ENCODE peak calls at places on chromosome 21, in nine cellular contexts. One of them, this sample, is unnamed.

GRCh38 chr21:20016431-20017005 is 981.7 kb upstream of the NCAM2 start:
- DNase-seq in heart right ventricle: no peak
- DNase-seq in mesothelial cell of epicardium: no peak
- DNase-seq in choroid plexus epithelial cell: no peak
- DNase-seq in GM12865: no peak
- DNase-seq in iris pigment epithelial cell: no peak
- DNase-seq in NCI-H2171: no peak
- DNase-seq in neural progenitor cell: peak; percentile 11
- DNase-seq in dorsolateral prefrontal cortex: no peak
- DNase-seq in this sample: no peak

GRCh38 chr21:35257413-35257812 is 208.3 kb upstream of the RUNX1 start:
- DNase-seq in heart right ventricle: peak; percentile 53
- DNase-seq in mesothelial cell of epicardium: no peak
- DNase-seq in choroid plexus epithelial cell: peak; percentile 98
- DNase-seq in GM12865: no peak
- DNase-seq in iris pigment epithelial cell: peak; percentile 99
- DNase-seq in NCI-H2171: no peak
- DNase-seq in neural progenitor cell: no peak
- DNase-seq in dorsolateral prefrontal cortex: peak; percentile 60
- DNase-seq in this sample: peak; percentile 89

GRCh38 chr21:28473530-28474225 is 519.0 kb downstream of the LTN1 start:
- DNase-seq in heart right ventricle: no peak
- DNase-seq in mesothelial cell of epicardium: no peak
- DNase-seq in choroid plexus epithelial cell: peak; percentile 77
- DNase-seq in GM12865: peak; percentile 54
- DNase-seq in iris pigment epithelial cell: peak; percentile 74
- DNase-seq in NCI-H2171: no peak
- DNase-seq in neural progenitor cell: no peak
- DNase-seq in dorsolateral prefrontal cortex: no peak
- DNase-seq in this sample: no peak

GRCh38 chr21:28148400-28149064 is 844.1 kb downstream of the LTN1 start:
- DNase-seq in heart right ventricle: peak; percentile 50
- DNase-seq in mesothelial cell of epicardium: no peak
- DNase-seq in choroid plexus epithelial cell: peak; percentile 45
- DNase-seq in GM12865: no peak
- DNase-seq in iris pigment epithelial cell: peak; percentile 34
- DNase-seq in NCI-H2171: no peak
- DNase-seq in neural progenitor cell: no peak
- DNase-seq in dorsolateral prefrontal cortex: peak; percentile 26
- DNase-seq in this sample: no peak

GRCh38 chr21:44975720-44976555 is 36.1 kb downstream of the SLX9 start:
- DNase-seq in heart right ventricle: no peak
- DNase-seq in mesothelial cell of epicardium: no peak
- DNase-seq in choroid plexus epithelial cell: no peak
- DNase-seq in GM12865: no peak
- DNase-seq in iris pigment epithelial cell: no peak
- DNase-seq in NCI-H2171: no peak
- DNase-seq in neural progenitor cell: no peak
- DNase-seq in dorsolateral prefrontal cortex: no peak
- DNase-seq in this sample: no peak

GRCh38 chr21:41304068-41304720 is 12.4 kb upstream of the FAM3B start:
- DNase-seq in heart right ventricle: no peak
- DNase-seq in mesothelial cell of epicardium: no peak
- DNase-seq in choroid plexus epithelial cell: no peak
- DNase-seq in GM12865: no peak
- DNase-seq in iris pigment epithelial cell: no peak
- DNase-seq in NCI-H2171: no peak
- DNase-seq in neural progenitor cell: no peak
- DNase-seq in dorsolateral prefrontal cortex: no peak
- DNase-seq in this sample: no peak

GRCh38 chr21:35905973-35906357 is 154.4 kb downstream of the SETD4 start:
- DNase-seq in heart right ventricle: no peak
- DNase-seq in mesothelial cell of epicardium: no peak
- DNase-seq in choroid plexus epithelial cell: no peak
- DNase-seq in GM12865: no peak
- DNase-seq in iris pigment epithelial cell: no peak
- DNase-seq in NCI-H2171: no peak
- DNase-seq in neural progenitor cell: no peak
- DNase-seq in dorsolateral prefrontal cortex: no peak
- DNase-seq in this sample: no peak

GRCh38 chr21:21230672-21231071 is 232.5 kb downstream of the NCAM2 start:
- DNase-seq in heart right ventricle: no peak
- DNase-seq in mesothelial cell of epicardium: no peak
- DNase-seq in choroid plexus epithelial cell: peak; percentile 54
- DNase-seq in GM12865: no peak
- DNase-seq in iris pigment epithelial cell: peak; percentile 7
- DNase-seq in NCI-H2171: no peak
- DNase-seq in neural progenitor cell: peak; percentile 16
- DNase-seq in dorsolateral prefrontal cortex: no peak
- DNase-seq in this sample: no peak

GRCh38 chr21:21971384-21971783 is 973.2 kb downstream of the NCAM2 start:
- DNase-seq in heart right ventricle: no peak
- DNase-seq in mesothelial cell of epicardium: no peak
- DNase-seq in choroid plexus epithelial cell: peak; percentile 1
- DNase-seq in GM12865: no peak
- DNase-seq in iris pigment epithelial cell: peak; percentile 5
- DNase-seq in NCI-H2171: no peak
- DNase-seq in neural progenitor cell: no peak
- DNase-seq in dorsolateral prefrontal cortex: no peak
- DNase-seq in this sample: no peak

GRCh38 chr21:32516729-32517649 is 68.3 kb downstream of the TCP10L start:
- DNase-seq in heart right ventricle: no peak
- DNase-seq in mesothelial cell of epicardium: no peak
- DNase-seq in choroid plexus epithelial cell: peak; percentile 98
- DNase-seq in GM12865: no peak
- DNase-seq in iris pigment epithelial cell: peak; percentile 90
- DNase-seq in NCI-H2171: no peak
- DNase-seq in neural progenitor cell: no peak
- DNase-seq in dorsolateral prefrontal cortex: no peak
- DNase-seq in this sample: no peak

GRCh38 chr21:26185021-26185420 is 14.5 kb upstream of the APP start:
- DNase-seq in heart right ventricle: no peak
- DNase-seq in mesothelial cell of epicardium: no peak
- DNase-seq in choroid plexus epithelial cell: no peak
- DNase-seq in GM12865: no peak
- DNase-seq in iris pigment epithelial cell: no peak
- DNase-seq in NCI-H2171: no peak
- DNase-seq in neural progenitor cell: no peak
- DNase-seq in dorsolateral prefrontal cortex: no peak
- DNase-seq in this sample: no peak

GRCh38 chr21:28615276-28615675 is 377.4 kb downstream of the LTN1 start:
- DNase-seq in heart right ventricle: no peak
- DNase-seq in mesothelial cell of epicardium: no peak
- DNase-seq in choroid plexus epithelial cell: peak; percentile 76
- DNase-seq in GM12865: no peak
- DNase-seq in iris pigment epithelial cell: peak; percentile 75
- DNase-seq in NCI-H2171: no peak
- DNase-seq in neural progenitor cell: peak; percentile 5
- DNase-seq in dorsolateral prefrontal cortex: no peak
- DNase-seq in this sample: no peak

GRCh38 chr21:23394458-23394857 is 2212.8 kb downstream of the MRPL39 start:
- DNase-seq in heart right ventricle: no peak
- DNase-seq in mesothelial cell of epicardium: no peak
- DNase-seq in choroid plexus epithelial cell: no peak
- DNase-seq in GM12865: no peak
- DNase-seq in iris pigment epithelial cell: no peak
- DNase-seq in NCI-H2171: no peak
- DNase-seq in neural progenitor cell: no peak
- DNase-seq in dorsolateral prefrontal cortex: no peak
- DNase-seq in this sample: no peak

GRCh38 chr21:24428539-24429186 is 1178.6 kb downstream of the MRPL39 start:
- DNase-seq in heart right ventricle: no peak
- DNase-seq in mesothelial cell of epicardium: no peak
- DNase-seq in choroid plexus epithelial cell: no peak
- DNase-seq in GM12865: no peak
- DNase-seq in iris pigment epithelial cell: no peak
- DNase-seq in NCI-H2171: no peak
- DNase-seq in neural progenitor cell: no peak
- DNase-seq in dorsolateral prefrontal cortex: no peak
- DNase-seq in this sample: no peak

GRCh38 chr21:29164330-29164942 is 34.0 kb downstream of the MAP3K7CL start:
- DNase-seq in heart right ventricle: no peak
- DNase-seq in mesothelial cell of epicardium: no peak
- DNase-seq in choroid plexus epithelial cell: peak; percentile 96
- DNase-seq in GM12865: peak; percentile 66
- DNase-seq in iris pigment epithelial cell: peak; percentile 90
- DNase-seq in NCI-H2171: no peak
- DNase-seq in neural progenitor cell: peak; percentile 44
- DNase-seq in dorsolateral prefrontal cortex: no peak
- DNase-seq in this sample: peak; percentile 18

GRCh38 chr21:43189936-43190335 is 21.1 kb downstream of the CRYAA start:
- DNase-seq in heart right ventricle: no peak
- DNase-seq in mesothelial cell of epicardium: no peak
- DNase-seq in choroid plexus epithelial cell: no peak
- DNase-seq in GM12865: no peak
- DNase-seq in iris pigment epithelial cell: no peak
- DNase-seq in NCI-H2171: no peak
- DNase-seq in neural progenitor cell: no peak
- DNase-seq in dorsolateral prefrontal cortex: no peak
- DNase-seq in this sample: no peak

GRCh38 chr21:39251326-39251725 is 62.1 kb downstream of the BRWD1 start:
- DNase-seq in heart right ventricle: no peak
- DNase-seq in mesothelial cell of epicardium: no peak
- DNase-seq in choroid plexus epithelial cell: peak; percentile 17
- DNase-seq in GM12865: no peak
- DNase-seq in iris pigment epithelial cell: peak; percentile 26
- DNase-seq in NCI-H2171: no peak
- DNase-seq in neural progenitor cell: no peak
- DNase-seq in dorsolateral prefrontal cortex: no peak
- DNase-seq in this sample: no peak

This sample was measured in NCI-H1694.